ENCODE peak calls at places on chromosome 19, in nine cellular contexts. Y, E, R, U, G, D, F, A and B are unnamed samples.

GRCh38 chr19:1315470-1316166 is 29.9 kb downstream of the EFNA2 start:
- DNase-seq in Y (peak), E (peak), R (peak), U (peak), G (peak), D (no peak), F (peak), A (peak), B (peak)

GRCh38 chr19:38848299-38849146 is 1.3 kb downstream of the HNRNPL start:
- DNase-seq in Y (no peak), E (no peak), R (no peak), U (no peak), G (no peak), D (no peak), F (no peak), A (no peak), B (no peak)

GRCh38 chr19:40549007-40549708 is 27.5 kb upstream of the SHKBP1 start:
- DNase-seq in Y (peak), E (peak), R (peak), U (peak), G (no peak), D (no peak), F (peak), A (no peak), B (peak)

GRCh38 chr19:51760811-51761356 is at the start of gene FPR2:
- DNase-seq in Y (no peak), E (no peak), R (peak), U (no peak), G (no peak), D (no peak), F (no peak), A (no peak), B (no peak)

GRCh38 chr19:18425515-18426415 is 6.6 kb downstream of the SSBP4 start:
- DNase-seq in Y (peak), E (peak), R (no peak), U (no peak), G (no peak), D (no peak), F (no peak), A (peak), B (no peak)

GRCh38 chr19:57099199-57099661 is 20.6 kb upstream of the USP29 start:
- DNase-seq in Y (peak), E (peak), R (peak), U (peak), G (peak), D (no peak), F (peak), A (peak), B (peak)

GRCh38 chr19:10514211-10515145 is 2.8 kb downstream of the S1PR5 start:
- DNase-seq in Y (no peak), E (no peak), R (peak), U (peak), G (no peak), D (no peak), F (no peak), A (no peak), B (no peak)

GRCh38 chr19:28710278-28710677 is 502.7 kb downstream of the UQCRFS1 start:
- DNase-seq in Y (no peak), E (peak), R (peak), U (no peak), G (peak), D (no peak), F (no peak), A (no peak), B (no peak)

GRCh38 chr19:40756502-40757110 is 5.6 kb downstream of the SNRPA start:
- DNase-seq in Y (no peak), E (no peak), R (no peak), U (peak), G (no peak), D (no peak), F (no peak), A (no peak), B (no peak)

GRCh38 chr19:813359-814107 is 8.2 kb downstream of the PLPPR3 start:
- DNase-seq in Y (no peak), E (no peak), R (no peak), U (no peak), G (no peak), D (no peak), F (no peak), A (no peak), B (no peak)